ENCODE peak calls at places on chromosome 3, in four cellular contexts. One of them, this sample, is unnamed.

GRCh38 chr3:8851703-8852102 is 82.3 kb upstream of the OXTR start:
- DNase-seq in CD8-positive, alpha-beta T cell: no peak
- DNase-seq in H9: no peak
- DNase-seq in AG04450: peak; percentile 72
- DNase-seq in this sample: no peak

GRCh38 chr3:71219744-71220638 is 363.5 kb downstream of the FOXP1 start:
- DNase-seq in AG04450: no peak
- DNase-seq in H9: no peak
- DNase-seq in CD8-positive, alpha-beta T cell: no peak
- DNase-seq in this sample: no peak

GRCh38 chr3:66812126-66812525 is 186.0 kb upstream of the KBTBD8 start:
- DNase-seq in AG04450: no peak
- DNase-seq in CD8-positive, alpha-beta T cell: no peak
- DNase-seq in H9: no peak
- DNase-seq in this sample: no peak

GRCh38 chr3:174863488-174863887 is 4.4 kb downstream of the NAALADL2 start:
- DNase-seq in AG04450: no peak
- DNase-seq in CD8-positive, alpha-beta T cell: no peak
- DNase-seq in H9: no peak
- DNase-seq in this sample: no peak

GRCh38 chr3:141940204-141940776 is 63.8 kb downstream of the ATP1B3 start:
- DNase-seq in AG04450: no peak
- DNase-seq in H9: peak; percentile 47
- DNase-seq in CD8-positive, alpha-beta T cell: no peak
- DNase-seq in this sample: peak; percentile 77

GRCh38 chr3:148600902-148601765 is 96.6 kb upstream of the AGTR1 start:
- DNase-seq in CD8-positive, alpha-beta T cell: no peak
- DNase-seq in AG04450: no peak
- DNase-seq in H9: no peak
- DNase-seq in this sample: no peak

GRCh38 chr3:47991341-47991740 is 24.9 kb downstream of the MAP4 start:
- DNase-seq in H9: no peak
- DNase-seq in CD8-positive, alpha-beta T cell: no peak
- DNase-seq in AG04450: no peak
- DNase-seq in this sample: no peak

GRCh38 chr3:66819993-66820501 is 178.1 kb upstream of the KBTBD8 start:
- DNase-seq in AG04450: no peak
- DNase-seq in CD8-positive, alpha-beta T cell: no peak
- DNase-seq in H9: no peak
- DNase-seq in this sample: peak; percentile 30

GRCh38 chr3:169034401-169034800 is 629.1 kb downstream of the MECOM start:
- DNase-seq in H9: no peak
- DNase-seq in AG04450: no peak
- DNase-seq in CD8-positive, alpha-beta T cell: no peak
- DNase-seq in this sample: no peak

GRCh38 chr3:167740961-167741587 is 5.6 kb downstream of the SERPINI1 start:
- DNase-seq in AG04450: no peak
- DNase-seq in H9: peak; percentile 47
- DNase-seq in CD8-positive, alpha-beta T cell: peak; percentile 12
- DNase-seq in this sample: no peak

GRCh38 chr3:142225885-142226215 is 465 bp upstream of the GK5 start:
- DNase-seq in AG04450: no peak
- DNase-seq in H9: no peak
- DNase-seq in CD8-positive, alpha-beta T cell: no peak
- DNase-seq in this sample: no peak

GRCh38 chr3:12135029-12135634 is 23.6 kb downstream of the TIMP4 start:
- DNase-seq in CD8-positive, alpha-beta T cell: peak; percentile 32
- DNase-seq in AG04450: no peak
- DNase-seq in H9: peak; percentile 76
- DNase-seq in this sample: peak; percentile 83

GRCh38 chr3:38268522-38268921 is 2.9 kb downstream of the SLC22A13 start:
- DNase-seq in CD8-positive, alpha-beta T cell: no peak
- DNase-seq in H9: no peak
- DNase-seq in AG04450: no peak
- DNase-seq in this sample: no peak
- H3K27ac ChIP-seq in CD8-positive, alpha-beta T cell: no peak overlapping the region
- H3K27ac ChIP-seq in H9: no peak overlapping the region
- H3K27ac ChIP-seq in AG04450: no peak overlapping the region
- H3K27ac ChIP-seq in this sample: no peak overlapping the region

GRCh38 chr3:143970773-143971366 is 753 bp upstream of the DIPK2A start:
- DNase-seq in AG04450: no peak
- DNase-seq in H9: peak; percentile 65
- DNase-seq in CD8-positive, alpha-beta T cell: peak; percentile 21
- DNase-seq in this sample: peak; percentile 50
- TF ChIP-seq CTCF in AG04450: no peak
- TF ChIP-seq CTCF in H9: no peak
- TF ChIP-seq CTCF in CD8-positive, alpha-beta T cell: no peak
- TF ChIP-seq CTCF in this sample: peak; percentile 7

DNA sequence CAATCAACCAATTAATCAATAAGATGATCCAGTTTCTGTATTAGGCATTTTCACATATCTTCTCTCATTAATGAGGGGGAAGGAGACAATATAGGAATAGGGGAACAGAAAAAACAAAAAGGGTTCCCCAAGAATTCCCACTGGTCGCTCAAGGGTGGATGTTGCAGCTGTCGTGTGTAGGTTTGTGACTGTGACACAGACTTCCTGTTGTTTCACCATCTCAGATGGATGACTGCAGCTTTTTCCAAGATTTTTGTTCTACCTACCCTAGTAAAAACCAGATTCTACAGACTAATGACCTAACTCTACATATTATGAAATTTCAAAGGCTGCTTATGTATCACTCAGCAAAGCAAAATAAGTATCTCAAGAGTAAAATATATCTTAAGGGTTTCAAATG is 73.7 kb upstream of the MB21D2 start:
- DNase-seq in H9: no peak
- DNase-seq in CD8-positive, alpha-beta T cell: no peak
- DNase-seq in AG04450: no peak
- DNase-seq in this sample: no peak
- H3K27ac ChIP-seq in H9: no peak overlapping the region
- H3K27ac ChIP-seq in CD8-positive, alpha-beta T cell: no peak overlapping the region
- H3K27ac ChIP-seq in AG04450: no peak overlapping the region
- H3K27ac ChIP-seq in this sample: no peak overlapping the region

DNA sequence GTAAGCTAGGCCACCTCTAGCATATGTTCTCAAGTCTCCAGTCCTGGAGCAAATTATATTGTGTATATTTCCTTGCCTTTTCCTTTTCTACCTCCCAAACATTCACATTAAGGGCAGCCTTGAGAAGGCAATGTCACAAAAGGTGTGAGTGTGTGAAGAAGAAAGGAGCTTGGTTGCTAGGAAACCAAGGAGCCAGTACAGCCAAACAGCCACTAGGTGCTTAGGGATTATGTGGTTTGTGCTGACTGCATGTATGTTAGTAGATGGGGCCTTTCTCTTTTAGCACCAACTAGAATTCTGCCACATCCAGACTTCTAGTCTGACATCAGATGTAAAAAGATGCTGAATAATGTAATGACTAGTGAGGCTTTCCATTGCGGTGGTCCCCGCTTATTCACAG is 118.8 kb upstream of the DAZL start:
- DNase-seq in CD8-positive, alpha-beta T cell: no peak
- DNase-seq in H9: peak; percentile 68
- DNase-seq in AG04450: no peak
- DNase-seq in this sample: no peak
- TF ChIP-seq CTCF in CD8-positive, alpha-beta T cell: no peak
- TF ChIP-seq CTCF in H9: peak; percentile 72
- TF ChIP-seq CTCF in AG04450: peak; percentile 27
- TF ChIP-seq CTCF in this sample: no peak

DNA sequence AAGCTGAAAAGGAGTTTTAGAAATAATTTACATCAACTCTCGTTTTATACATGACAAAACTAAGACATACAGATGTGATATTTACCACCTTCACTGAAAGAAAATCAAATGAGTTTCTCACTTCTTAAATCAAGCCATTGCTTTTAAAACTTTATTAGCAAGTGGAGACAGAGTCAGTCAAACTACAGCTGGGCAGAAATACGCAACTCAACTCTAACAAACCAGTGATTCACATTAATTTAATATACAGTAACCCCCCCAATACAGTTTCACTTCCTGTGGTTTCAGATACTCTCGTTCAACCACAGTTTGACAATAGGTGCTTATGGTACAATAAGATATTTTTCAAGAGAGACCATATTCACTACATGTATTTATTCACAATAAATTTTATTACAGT is 477.1 kb downstream of the MAGI1 start:
- DNase-seq in AG04450: no peak
- DNase-seq in CD8-positive, alpha-beta T cell: no peak
- DNase-seq in H9: no peak
- DNase-seq in this sample: no peak
- H3K27ac ChIP-seq in AG04450: no peak overlapping the region
- H3K27ac ChIP-seq in CD8-positive, alpha-beta T cell: no peak overlapping the region
- H3K27ac ChIP-seq in H9: no peak overlapping the region
- H3K27ac ChIP-seq in this sample: no peak overlapping the region

DNA sequence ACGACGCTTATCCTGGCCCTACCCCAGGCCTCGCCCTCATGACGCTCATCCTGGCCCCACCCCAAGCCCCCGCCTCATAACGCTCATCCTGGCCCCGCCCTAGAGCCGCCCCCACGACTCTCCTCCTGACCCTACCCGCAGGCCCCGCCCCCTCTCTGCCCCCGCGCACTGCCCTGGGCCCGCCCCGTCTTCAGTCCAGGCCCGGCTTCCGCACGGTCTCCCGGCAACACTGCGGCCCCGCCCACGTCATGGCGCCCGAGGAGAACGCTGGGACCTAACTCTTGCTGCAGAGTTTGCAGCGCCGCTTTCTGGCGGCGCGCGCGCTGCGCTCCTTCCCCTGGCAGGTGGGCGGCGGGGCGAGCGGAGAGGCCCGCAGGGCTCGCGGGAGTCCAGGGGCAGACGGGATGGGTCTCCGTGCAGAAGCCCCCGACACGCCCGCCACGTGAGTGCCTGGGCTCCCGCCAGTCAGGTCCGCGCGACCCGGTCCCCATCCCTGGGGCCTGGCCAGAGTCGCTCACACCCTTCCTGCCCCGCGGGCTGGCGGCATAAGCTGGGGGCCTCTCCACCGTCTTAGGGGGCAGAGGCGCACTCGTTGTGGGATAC is 52.5 kb upstream of the ROPN1B start:
- DNase-seq in H9: peak; percentile 96
- DNase-seq in AG04450: peak; percentile 86
- DNase-seq in CD8-positive, alpha-beta T cell: peak; percentile 91
- DNase-seq in this sample: peak; percentile 94
- TF ChIP-seq CTCF in H9: peak; percentile 18
- TF ChIP-seq CTCF in AG04450: peak; percentile 22
- TF ChIP-seq CTCF in CD8-positive, alpha-beta T cell: peak; percentile 18
- TF ChIP-seq CTCF in this sample: no peak